ENCODE peak calls at places on chromosomes 12 and 14, in seven cellular contexts. L is AG09309, N is tibial artery, V is epithelial cell of esophagus, C is fibroblast of the aortic adventitia, J is upper lobe of left lung, Y is AG09319. B is an unnamed sample.

GRCh38 chr14:54652188-54652889 is 85.4 kb downstream of the SAMD4A start:
- DNase-seq in L (peak; percentile 99), C (peak; percentile 99), N (peak; percentile 93), J (no peak), V (peak; percentile 95), Y (peak; percentile 96), B (peak; percentile 95)

GRCh38 chr12:101172316-101172715 is 37.7 kb downstream of the SLC5A8 start:
- DNase-seq in L (peak; percentile 4), C (peak; percentile 2), N (no peak), J (no peak), V (peak; percentile 43), Y (no peak), B (no peak)

GRCh38 chr14:91349481-91350074 is 68.0 kb downstream of the CCDC88C start:
- DNase-seq in Y (no peak), C (no peak), N (no peak), J (no peak), V (peak; percentile 51), L (no peak), B (no peak)

GRCh38 chr12:86249856-86250255 is 6.3 kb downstream of the MGAT4C start:
- DNase-seq in C (peak; percentile 33), N (no peak), J (no peak), V (peak; percentile 13), L (no peak), Y (no peak), B (no peak)

GRCh38 chr14:23300687-23301223 is 1.9 kb downstream of the PPP1R3E start:
- DNase-seq in Y (no peak), L (no peak), J (no peak), C (no peak), V (peak; percentile 56), N (peak; percentile 54), B (no peak)

GRCh38 chr14:100654814-100655795 is 67.9 kb upstream of the BEGAIN start:
- DNase-seq in N (no peak), V (peak; percentile 18), L (no peak), C (no peak), J (peak; percentile 92), Y (no peak), B (peak; percentile 55)

GRCh38 chr14:24071144-24071697 is at the start of gene CPNE6:
- DNase-seq in J (no peak), L (no peak), C (no peak), Y (no peak), V (no peak), N (no peak), B (no peak)

GRCh38 chr14:89616425-89617141 is 199.6 kb upstream of the FOXN3 start:
- DNase-seq in L (no peak), J (no peak), Y (no peak), V (no peak), N (no peak), C (peak; percentile 16), B (no peak)

GRCh38 chr12:27460471-27460978 is 14.0 kb downstream of the SMCO2 start:
- DNase-seq in J (no peak), L (no peak), N (no peak), V (peak; percentile 70), Y (no peak), C (peak; percentile 69), B (peak; percentile 5)

GRCh38 chr14:95515523-95516517 is 630 bp downstream of the SYNE3 start:
- DNase-seq in C (peak; percentile 70), L (no peak), N (peak; percentile 74), Y (no peak), V (peak; percentile 26), J (peak; percentile 94), B (no peak)

GRCh38 chr12:95212576-95212975 is 4.7 kb downstream of the FGD6 start:
- DNase-seq in C (no peak), L (no peak), V (peak; percentile 60), N (no peak), Y (no peak), J (no peak), B (peak; percentile 30)

GRCh38 chr12:107448198-107448597 is 237.4 kb upstream of the PWP1 start:
- DNase-seq in J (no peak), V (peak; percentile 15), L (no peak), C (peak; percentile 36), Y (no peak), N (no peak), B (no peak)

GRCh38 chr12:2893007-2893406 is 2.3 kb downstream of the TULP3 start:
- DNase-seq in J (no peak), C (peak; percentile 95), V (peak; percentile 32), N (peak; percentile 58), L (peak; percentile 86), Y (peak; percentile 81), B (no peak)

GRCh38 chr12:14188761-14189160 is 176.7 kb upstream of the ATF7IP start:
- DNase-seq in C (no peak), L (no peak), J (no peak), N (no peak), V (no peak), Y (no peak), B (no peak)

GRCh38 chr12:14190694-14191093 is 174.8 kb upstream of the ATF7IP start:
- DNase-seq in V (no peak), L (no peak), J (no peak), N (no peak), C (no peak), Y (no peak), B (no peak)

GRCh38 chr12:14186193-14186502 is 179.3 kb upstream of the ATF7IP start:
- DNase-seq in Y (no peak), V (no peak), C (no peak), L (no peak), J (no peak), N (no peak), B (no peak)

GRCh38 chr12:14187966-14188365 is 177.5 kb upstream of the ATF7IP start:
- DNase-seq in Y (no peak), V (no peak), L (no peak), N (no peak), C (no peak), J (no peak), B (no peak)

DNA sequence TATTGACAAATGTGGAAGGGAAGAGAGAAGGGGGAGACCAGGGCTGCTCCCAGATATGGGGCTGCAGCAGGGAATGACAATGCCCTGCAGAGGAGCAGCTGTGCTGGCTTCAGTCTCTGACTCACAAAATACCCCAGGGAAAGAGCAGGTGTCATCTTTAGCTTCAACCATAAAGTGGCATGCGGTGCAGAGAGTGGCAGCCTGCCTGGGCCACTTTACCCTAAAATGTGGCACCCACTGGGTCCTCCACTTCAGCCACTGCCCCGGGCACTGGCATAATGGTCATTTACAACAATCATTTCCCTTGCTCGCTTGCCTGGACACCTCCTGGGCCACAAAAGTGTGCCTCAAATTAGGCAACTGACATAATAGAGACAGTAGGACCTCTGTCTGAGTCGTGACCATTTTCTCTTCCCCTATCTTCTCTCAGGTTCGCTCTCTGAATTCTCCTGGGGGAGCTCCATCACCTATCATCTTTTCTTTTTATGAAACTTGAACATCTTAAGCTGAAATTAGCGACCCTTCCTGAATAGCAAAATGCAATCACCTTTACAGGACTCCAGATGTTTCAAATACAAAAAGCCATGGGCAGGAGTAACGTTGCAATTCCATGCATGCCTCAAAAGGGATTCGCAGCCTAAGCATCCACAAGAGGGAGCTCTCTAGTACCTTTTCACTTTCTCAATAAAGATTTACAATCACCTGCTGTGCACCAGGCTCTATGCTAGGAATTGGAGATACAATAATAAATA is 179.9 kb upstream of the ATF7IP start:
- DNase-seq in V (peak; percentile 59), N (no peak), C (peak; percentile 51), L (peak; percentile 11), Y (no peak), J (no peak), B (peak; percentile 48)
- TF ChIP-seq CTCF in V (peak; percentile 84), N (peak; percentile 34), C (peak; percentile 76), L (peak; percentile 77), Y (peak; percentile 73), J (no peak), B (peak; percentile 43)

GRCh38 chr12:15231493-15231892 is 10.3 kb upstream of the RERG start:
- DNase-seq in V (no peak), Y (no peak), C (no peak), L (no peak), J (no peak), N (no peak), B (no peak)

GRCh38 chr12:15230137-15230536 is 8.9 kb upstream of the RERG start:
- DNase-seq in Y (no peak), J (no peak), V (no peak), N (no peak), C (no peak), L (no peak), B (no peak)

GRCh38 chr12:15232959-15233358 is 11.7 kb upstream of the RERG start:
- DNase-seq in C (no peak), J (no peak), L (no peak), Y (no peak), N (no peak), V (no peak), B (no peak)

GRCh38 chr12:15234011-15234410 is 12.8 kb upstream of the RERG start:
- DNase-seq in J (no peak), V (no peak), N (no peak), C (no peak), L (no peak), Y (no peak), B (no peak)

GRCh38 chr12:15230751-15231150 is 9.5 kb upstream of the RERG start:
- DNase-seq in N (no peak), C (no peak), J (no peak), L (no peak), Y (no peak), V (no peak), B (no peak)
- TF ChIP-seq CTCF in N (no peak), C (no peak), J (no peak), L (no peak), Y (no peak), V (no peak), B (no peak)

DNA sequence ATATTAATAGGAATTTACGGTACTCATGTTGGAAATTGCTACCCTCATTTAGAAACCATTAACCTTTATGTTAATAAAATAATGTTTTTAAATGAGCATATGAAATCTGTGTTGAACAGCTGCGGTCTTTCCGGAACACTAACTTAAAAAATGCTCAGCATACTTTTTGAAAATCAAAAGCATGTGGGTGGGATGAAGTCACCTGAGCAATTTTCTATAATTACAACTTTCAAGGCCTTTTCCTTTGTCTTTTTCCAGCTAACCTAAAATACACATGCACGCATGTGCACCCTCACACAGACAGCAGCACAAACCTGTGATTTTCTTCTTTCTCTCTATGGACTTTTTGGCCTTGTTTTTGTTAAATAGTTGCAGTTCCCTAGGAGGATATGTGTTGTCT is 39.8 kb downstream of the BORCS5 start:
- DNase-seq in C (no peak), Y (no peak), L (no peak), N (no peak), V (no peak), J (no peak), B (no peak)
- TF ChIP-seq CTCF in C (no peak), Y (no peak), L (no peak), N (no peak), V (no peak), J (no peak), B (no peak)

GRCh38 chr12:124498178-124498869 is 69.1 kb downstream of the NCOR2 start:
- DNase-seq in Y (no peak), C (peak; percentile 96), J (no peak), V (no peak), L (no peak), N (no peak), B (no peak)

GRCh38 chr12:124499873-124500231 is 67.6 kb downstream of the NCOR2 start:
- DNase-seq in L (no peak), C (no peak), J (no peak), Y (no peak), N (no peak), V (no peak), B (no peak)

GRCh38 chr12:124497658-124498057 is 69.8 kb downstream of the NCOR2 start:
- DNase-seq in Y (no peak), C (peak; percentile 85), L (no peak), V (peak; percentile 92), N (peak; percentile 75), J (no peak), B (peak; percentile 62)

GRCh38 chr12:124500232-124501079 is 67.0 kb downstream of the NCOR2 start:
- DNase-seq in N (no peak), C (no peak), V (peak; percentile 69), J (peak; percentile 79), L (no peak), Y (no peak), B (peak; percentile 85)

GRCh38 chr12:124498870-124499753 is 68.3 kb downstream of the NCOR2 start:
- DNase-seq in N (no peak), Y (no peak), V (no peak), L (no peak), J (no peak), C (peak; percentile 73), B (no peak)
- TF ChIP-seq CTCF in N (no peak), Y (no peak), V (no peak), L (no peak), J (no peak), C (no peak), B (no peak)